ENCODE peak calls at places on chromosomes 2 and 18, in four cellular contexts. V is dorsolateral prefrontal cortex; N is CD8-positive, alpha-beta T cell; W is GM23338. O is an unnamed sample.

GRCh38 chr2:110853516-110853915 is 121.1 kb downstream of the ACOXL start:
- DNase-seq in V (no peak), N (peak), W (peak), O (peak)

GRCh38 chr2:39898934-39899333 is 119.9 kb upstream of the THUMPD2 start:
- DNase-seq in V (no peak), N (no peak), W (no peak), O (no peak)

GRCh38 chr2:27705851-27706622 is 42.3 kb downstream of the SLC4A1AP start:
- DNase-seq in V (no peak), N (no peak), W (no peak), O (no peak)

GRCh38 chr2:201909348-201909747 is 103.0 kb downstream of the CDK15 start:
- DNase-seq in V (no peak), N (no peak), W (no peak), O (no peak)

GRCh38 chr18:21099442-21099841 is 12.2 kb downstream of the ROCK1 start:
- DNase-seq in V (no peak), N (no peak), W (no peak), O (no peak)

GRCh38 chr18:47595816-47596501 is 334.5 kb downstream of the SMAD2 start:
- DNase-seq in V (no peak), N (no peak), W (peak), O (no peak)

GRCh38 chr2:23213196-23213595 is 171.8 kb upstream of the KLHL29 start:
- DNase-seq in V (no peak), N (no peak), W (no peak), O (no peak)

GRCh38 chr18:32930695-32931301 is 158.0 kb upstream of the KLHL14 start:
- DNase-seq in V (no peak), N (no peak), W (peak), O (no peak)

GRCh38 chr18:44856157-44856556 is 175.5 kb downstream of the SETBP1 start:
- DNase-seq in V (no peak), N (no peak), W (no peak), O (no peak)

GRCh38 chr2:24163186-24163585 is 11.7 kb upstream of the FAM228A start:
- DNase-seq in V (no peak), N (no peak), W (no peak), O (no peak)

GRCh38 chr18:32763306-32763705 is 9.5 kb downstream of the KLHL14 start:
- DNase-seq in V (no peak), N (no peak), W (no peak), O (no peak)

GRCh38 chr2:47833516-47833968 is 50.6 kb downstream of the MSH6 start:
- DNase-seq in V (no peak), N (no peak), W (no peak), O (no peak)

GRCh38 chr2:226002438-226002837 is 602.9 kb downstream of the NYAP2 start:
- DNase-seq in V (no peak), N (no peak), W (peak), O (no peak)
- H3K27ac ChIP-seq in V (no peak), N (no peak), W (no peak), O (no peak)

DNA sequence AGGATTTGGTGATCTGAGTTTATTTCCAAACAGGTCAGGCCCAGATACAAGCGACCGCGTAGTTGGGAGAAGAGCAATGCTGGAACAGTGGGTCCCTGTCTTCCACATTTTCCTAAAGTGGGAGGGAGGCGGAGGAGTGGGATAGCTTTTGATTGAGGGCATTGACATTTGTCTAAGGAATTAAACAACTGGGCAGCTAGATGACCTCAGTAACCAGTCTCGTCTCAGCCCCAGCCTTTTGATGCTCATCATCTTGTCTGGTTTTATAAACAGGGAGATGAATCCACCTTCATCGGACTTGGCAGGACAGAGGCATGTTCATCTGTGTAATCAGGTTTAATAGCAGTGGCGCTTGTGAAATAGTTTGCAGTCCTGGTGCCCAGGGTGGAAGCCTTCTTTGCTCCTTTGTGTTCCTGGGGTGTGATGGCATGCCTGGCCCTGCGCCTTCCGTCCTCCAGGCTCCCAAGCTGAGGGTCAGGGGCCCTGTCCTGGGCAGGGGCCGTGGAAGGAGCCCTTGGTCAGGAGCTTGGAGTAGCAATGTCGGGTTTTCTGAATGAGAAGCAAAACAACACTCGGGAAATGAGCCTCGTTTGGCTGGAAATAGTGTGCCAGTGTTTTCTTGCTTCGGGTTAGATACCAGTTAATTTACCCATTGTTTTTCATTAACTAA is 193.8 kb downstream of the FAM210A start:
- DNase-seq in V (no peak), N (peak), W (no peak), O (no peak)
- H3K27ac ChIP-seq in V (no peak), N (no peak), W (no peak), O (no peak)

DNA sequence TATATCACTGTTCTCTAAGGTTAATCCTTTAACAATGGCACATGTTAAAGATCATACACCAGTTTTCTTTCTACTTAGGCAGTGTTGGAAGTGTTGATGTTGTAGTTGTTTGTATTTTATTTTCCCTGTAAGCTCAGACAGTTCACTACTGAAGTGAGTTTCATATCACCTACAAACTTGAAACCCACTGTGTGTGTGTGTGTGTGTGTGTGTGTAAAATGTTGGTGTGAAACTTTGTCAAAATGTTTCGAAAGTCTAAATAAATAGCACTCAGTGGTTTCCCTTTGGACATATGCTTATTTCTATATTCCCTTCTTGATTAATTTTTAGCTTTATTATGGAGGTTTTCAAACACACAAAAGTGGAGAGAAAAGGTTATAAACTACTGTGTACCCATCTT is 79.8 kb upstream of the CAVIN2 start:
- DNase-seq in V (no peak), N (no peak), W (no peak), O (no peak)
- H3K27ac ChIP-seq in V (no peak), N (no peak), W (no peak), O (no peak)

DNA sequence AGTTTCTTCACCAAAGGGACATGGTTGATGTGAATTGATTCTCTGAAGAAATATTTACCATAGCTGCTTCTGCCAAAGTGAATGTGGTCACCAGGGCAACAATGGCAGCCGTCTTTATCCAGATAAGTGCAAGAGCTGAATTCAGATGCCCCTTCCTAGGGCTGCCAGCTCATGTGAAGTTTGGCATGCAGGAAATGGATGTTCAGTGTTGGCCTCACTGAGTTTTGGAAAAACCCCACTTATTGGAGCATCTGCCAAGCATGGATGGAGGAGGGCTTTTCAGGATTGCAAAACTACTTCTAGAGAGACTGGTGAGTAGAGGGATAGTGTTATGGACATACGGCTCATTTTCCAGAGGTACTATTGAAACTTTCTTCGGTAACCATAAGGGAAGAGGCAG is 80.8 kb downstream of the FMNL2 start:
- DNase-seq in V (no peak), N (no peak), W (no peak), O (no peak)
- H3K27ac ChIP-seq in V (peak), N (no peak), W (no peak), O (peak)